ENCODE peak calls at places on chromosomes 11 and 22, in seven cellular contexts. R, T, D, U, L, C and N are unnamed samples.

GRCh38 chr11:62427630-62428233 is 8.9 kb downstream of the SCGB1A1 start:
- DNase-seq in R (no peak), T (peak; percentile 47), D (no peak), U (no peak), L (no peak), C (no peak), N (no peak)

GRCh38 chr22:36986242-36986821 is 32.9 kb downstream of the TST start:
- DNase-seq in R (no peak), T (no peak), D (no peak), U (no peak), L (no peak), C (no peak), N (peak; percentile 14)

GRCh38 chr11:10878408-10879214 is 20.8 kb upstream of the ZBED5 start:
- DNase-seq in R (no peak), T (peak; percentile 47), D (no peak), U (no peak), L (no peak), C (peak; percentile 52), N (no peak)

GRCh38 chr11:2511421-2512369 is 66.9 kb downstream of the KCNQ1 start:
- DNase-seq in R (peak; percentile 63), T (peak; percentile 34), D (no peak), U (no peak), L (peak; percentile 58), C (no peak), N (peak; percentile 38)

GRCh38 chr11:571802-572185 is 4.5 kb upstream of the PHRF1 start:
- DNase-seq in R (no peak), T (no peak), D (no peak), U (no peak), L (no peak), C (no peak), N (no peak)

GRCh38 chr11:69435161-69435990 is 46.1 kb upstream of the LINC01488 start:
- DNase-seq in R (no peak), T (no peak), D (no peak), U (no peak), L (no peak), C (no peak), N (peak; percentile 29)

GRCh38 chr11:44613081-44613628 is 47.7 kb downstream of the CD82 start:
- DNase-seq in R (no peak), T (no peak), D (no peak), U (no peak), L (no peak), C (no peak), N (no peak)

GRCh38 chr11:46302866-46303265 is 25.4 kb downstream of the CREB3L1 start:
- DNase-seq in R (no peak), T (no peak), D (no peak), U (no peak), L (no peak), C (no peak), N (no peak)

GRCh38 chr11:95790933-95791247 is 592 bp downstream of the CEP57 start:
- DNase-seq in R (peak; percentile 53), T (peak; percentile 18), D (peak; percentile 83), U (no peak), L (peak; percentile 78), C (peak; percentile 74), N (peak; percentile 93)

GRCh38 chr11:122085264-122085663 is 30.8 kb downstream of the BLID start:
- DNase-seq in R (no peak), T (no peak), D (no peak), U (no peak), L (no peak), C (peak; percentile 75), N (no peak)

GRCh38 chr22:47367107-47367690 is 604.7 kb downstream of the TBC1D22A start:
- DNase-seq in R (no peak), T (no peak), D (no peak), U (no peak), L (no peak), C (no peak), N (peak; percentile 23)

GRCh38 chr22:32967285-32968101 is 90.7 kb downstream of the SYN3 start:
- DNase-seq in R (no peak), T (no peak), D (no peak), U (no peak), L (no peak), C (no peak), N (peak; percentile 64)

GRCh38 chr11:61092908-61093763 is 9.2 kb upstream of the CD5 start:
- DNase-seq in R (no peak), T (no peak), D (no peak), U (no peak), L (no peak), C (no peak), N (no peak)

GRCh38 chr22:32622004-32622761 is 147.6 kb downstream of the FBXO7 start:
- DNase-seq in R (peak; percentile 72), T (no peak), D (no peak), U (peak; percentile 40), L (peak; percentile 79), C (no peak), N (no peak)

GRCh38 chr22:17120281-17120680 is 879 bp downstream of the TMEM121B start:
- DNase-seq in R (peak; percentile 74), T (peak; percentile 71), D (peak; percentile 88), U (peak; percentile 68), L (no peak), C (peak; percentile 28), N (peak; percentile 76)

GRCh38 chr11:72641900-72642814 is 32.1 kb downstream of the PDE2A start:
- DNase-seq in R (peak; percentile 45), T (peak; percentile 91), D (peak; percentile 85), U (peak; percentile 49), L (no peak), C (peak; percentile 24), N (peak; percentile 64)

GRCh38 chr11:66113132-66113856 is 43.2 kb downstream of the PACS1 start:
- DNase-seq in R (no peak), T (no peak), D (no peak), U (no peak), L (no peak), C (peak; percentile 81), N (no peak)

GRCh38 chr11:124769804-124770774 is 8.0 kb upstream of the ESAM start:
- DNase-seq in R (no peak), T (no peak), D (no peak), U (no peak), L (no peak), C (no peak), N (no peak)
- H3K27ac ChIP-seq in R (no peak overlapping the region), T (peak overlapping the region; percentile 52), D (no peak overlapping the region), U (no peak overlapping the region), L (no peak overlapping the region), C (no peak overlapping the region), N (no peak overlapping the region)

GRCh38 chr22:31199187-31199586 is 12.9 kb upstream of the LIMK2 start:
- DNase-seq in R (no peak), T (no peak), D (no peak), U (no peak), L (no peak), C (no peak), N (no peak)
- H3K36me3 ChIP-seq in R (peaks cover 97% of the 10 kb centered on the region), T (peaks cover 47% of the 10 kb centered on the region), D (no peaks in the 10 kb centered on the region), U (peaks cover 15% of the 10 kb centered on the region), L (peaks cover 67% of the 10 kb centered on the region), C (peaks cover 2% of the 10 kb centered on the region), N (peaks cover 6% of the 10 kb centered on the region)

GRCh38 chr22:26891431-26891830 is 234.0 kb downstream of the MIAT start:
- DNase-seq in R (no peak), T (no peak), D (no peak), U (no peak), L (peak; percentile 9), C (no peak), N (no peak)

GRCh38 chr22:26892401-26893033 is 235.1 kb downstream of the MIAT start:
- DNase-seq in R (no peak), T (no peak), D (no peak), U (no peak), L (peak; percentile 56), C (peak; percentile 41), N (peak; percentile 30)

GRCh38 chr22:26889794-26890193 is 232.4 kb downstream of the MIAT start:
- DNase-seq in R (no peak), T (no peak), D (no peak), U (no peak), L (no peak), C (no peak), N (no peak)

GRCh38 chr22:26888887-26889286 is 231.5 kb downstream of the MIAT start:
- DNase-seq in R (no peak), T (no peak), D (no peak), U (no peak), L (no peak), C (no peak), N (no peak)

DNA sequence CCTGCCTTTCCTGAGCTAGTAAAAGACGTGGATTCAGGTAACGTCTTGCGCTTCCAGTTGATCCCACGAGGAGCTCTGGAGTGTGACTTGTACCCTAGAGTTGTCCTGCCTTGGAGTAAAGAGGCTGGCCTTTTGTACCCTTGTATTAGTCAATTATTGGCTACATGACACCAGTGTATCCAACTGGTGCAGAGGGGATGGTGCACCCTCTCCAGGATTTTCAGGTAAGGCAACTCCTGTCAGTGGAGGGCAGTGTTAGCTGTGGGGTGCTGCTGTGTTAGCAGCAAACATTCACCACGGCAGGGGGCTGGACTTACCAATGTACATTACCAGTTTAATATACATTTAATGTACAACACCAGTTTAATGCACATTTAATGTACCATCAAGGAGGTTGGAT is 233.5 kb downstream of the MIAT start:
- DNase-seq in R (no peak), T (no peak), D (no peak), U (no peak), L (peak; percentile 38), C (no peak), N (no peak)
- TF ChIP-seq CTCF in R (no peak), T (no peak), D (no peak), U (no peak), L (no peak), C (no peak), N (peak; percentile 11)

GRCh38 chr22:24507742-24508141 is 12.6 kb downstream of the UPB1 start:
- DNase-seq in R (no peak), T (no peak), D (no peak), U (no peak), L (no peak), C (no peak), N (no peak)

GRCh38 chr22:24503137-24503850 is 8.2 kb downstream of the UPB1 start:
- DNase-seq in R (peak; percentile 67), T (peak; percentile 73), D (no peak), U (peak; percentile 52), L (no peak), C (peak; percentile 56), N (no peak)

GRCh38 chr22:24503851-24504170 is 8.7 kb downstream of the UPB1 start:
- DNase-seq in R (no peak), T (no peak), D (no peak), U (no peak), L (no peak), C (no peak), N (no peak)

GRCh38 chr22:24505337-24505736 is 10.2 kb downstream of the UPB1 start:
- DNase-seq in R (no peak), T (no peak), D (no peak), U (no peak), L (no peak), C (no peak), N (peak; percentile 75)

DNA sequence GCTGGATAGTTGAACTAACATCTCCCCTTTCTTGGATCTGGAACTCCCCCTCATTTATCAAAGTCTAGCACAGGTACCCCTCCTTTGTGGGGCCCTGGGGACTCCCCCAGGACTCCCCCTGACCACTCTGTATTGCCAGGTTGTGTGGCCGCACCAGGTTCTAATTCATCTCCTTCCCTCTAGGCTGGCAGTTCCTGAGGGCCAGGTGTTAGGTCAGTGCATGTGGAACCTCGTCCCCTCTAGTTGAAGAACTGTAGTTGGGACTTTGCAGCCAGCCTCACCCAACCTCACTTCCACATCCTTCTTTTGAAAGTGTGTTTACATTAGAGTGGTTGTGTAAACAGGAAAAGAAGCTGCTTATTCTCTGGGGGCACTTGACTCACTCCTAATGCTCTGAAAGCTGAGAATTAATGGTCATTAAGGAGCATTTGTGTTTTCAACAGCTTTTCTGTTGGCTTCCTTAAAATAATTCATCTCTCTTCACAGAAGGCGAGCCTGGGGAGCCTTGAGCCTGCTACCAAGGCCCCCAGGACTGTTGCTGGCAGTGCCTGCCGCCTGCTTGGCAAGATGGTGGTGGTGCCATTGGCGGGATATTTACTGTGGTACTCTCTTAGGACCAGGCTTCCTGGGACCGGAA is 11.8 kb downstream of the UPB1 start:
- DNase-seq in R (no peak), T (no peak), D (no peak), U (no peak), L (no peak), C (no peak), N (no peak)
- H3K27ac ChIP-seq in R (no peak overlapping the region), T (no peak overlapping the region), D (peak overlapping the region; percentile 80), U (no peak overlapping the region), L (no peak overlapping the region), C (no peak overlapping the region), N (peak overlapping the region; percentile 91)